ENCODE peak calls at places on chromosomes 6 and 20, in nine cellular contexts. I, L, J, K, V, W, T, D and F are unnamed samples.

GRCh38 chr6:168462454-168462853 is 21.5 kb downstream of the SMOC2 start:
- DNase-seq in I (no peak), L (no peak), J (no peak), K (no peak), V (no peak), W (no peak), T (no peak), D (no peak), F (no peak)

GRCh38 chr20:2697768-2698167 is 5.2 kb downstream of the EBF4 start:
- DNase-seq in I (no peak), L (peak; percentile 35), J (no peak), K (no peak), V (no peak), W (no peak), T (no peak), D (no peak), F (no peak)

GRCh38 chr6:152748843-152749242 is 1.8 kb upstream of the VIP start:
- DNase-seq in I (no peak), L (no peak), J (no peak), K (no peak), V (no peak), W (no peak), T (peak; percentile 30), D (no peak), F (peak; percentile 30)

GRCh38 chr6:146850238-146850896 is 251.6 kb downstream of the ADGB start:
- DNase-seq in I (no peak), L (no peak), J (no peak), K (no peak), V (no peak), W (peak; percentile 61), T (peak; percentile 81), D (no peak), F (peak; percentile 90)

GRCh38 chr20:41786158-41786557 is 168.0 kb upstream of the CHD6 start:
- DNase-seq in I (no peak), L (no peak), J (no peak), K (peak; percentile 86), V (no peak), W (no peak), T (peak; percentile 30), D (no peak), F (peak; percentile 59)

GRCh38 chr20:57573893-57574292 is 13.0 kb downstream of the PCK1 start:
- DNase-seq in I (no peak), L (no peak), J (no peak), K (no peak), V (no peak), W (no peak), T (no peak), D (no peak), F (no peak)

GRCh38 chr6:22147983-22148797 is 148.6 kb downstream of the PRL start:
- DNase-seq in I (no peak), L (no peak), J (no peak), K (peak; percentile 69), V (peak; percentile 37), W (peak; percentile 35), T (peak; percentile 7), D (peak; percentile 54), F (peak; percentile 63)

GRCh38 chr20:60695223-60695622 is 556.8 kb upstream of the CDH4 start:
- DNase-seq in I (no peak), L (no peak), J (no peak), K (peak; percentile 41), V (no peak), W (peak; percentile 65), T (peak; percentile 80), D (peak; percentile 79), F (peak; percentile 97)

GRCh38 chr6:162371133-162371532 is 356.4 kb downstream of the PRKN start:
- DNase-seq in I (no peak), L (no peak), J (no peak), K (no peak), V (no peak), W (no peak), T (peak; percentile 7), D (peak; percentile 10), F (peak; percentile 20)

GRCh38 chr6:31948753-31949413 is 3.0 kb downstream of the CFB start:
- DNase-seq in I (no peak), L (no peak), J (no peak), K (no peak), V (no peak), W (no peak), T (peak; percentile 93), D (peak; percentile 21), F (peak; percentile 71)

GRCh38 chr6:8588176-8588575 is 152.8 kb upstream of the SLC35B3 start:
- DNase-seq in I (no peak), L (no peak), J (no peak), K (no peak), V (no peak), W (no peak), T (no peak), D (no peak), F (no peak)

GRCh38 chr6:43924222-43924702 is 154.3 kb downstream of the VEGFA start:
- DNase-seq in I (peak; percentile 14), L (no peak), J (peak; percentile 2), K (peak; percentile 74), V (no peak), W (no peak), T (peak; percentile 28), D (peak; percentile 92), F (peak; percentile 74)

GRCh38 chr20:1844723-1845523 is 50.3 kb upstream of the SIRPA start:
- DNase-seq in I (peak; percentile 39), L (no peak), J (no peak), K (no peak), V (no peak), W (no peak), T (no peak), D (peak; percentile 33), F (no peak)

GRCh38 chr20:36988494-36988966 is 37.0 kb upstream of the SAMHD1 start:
- DNase-seq in I (no peak), L (no peak), J (no peak), K (no peak), V (no peak), W (peak; percentile 1), T (peak; percentile 58), D (peak; percentile 29), F (peak; percentile 58)

GRCh38 chr20:31953749-31954148 is 1.9 kb upstream of the PDRG1 start:
- DNase-seq in I (no peak), L (no peak), J (no peak), K (no peak), V (no peak), W (no peak), T (no peak), D (no peak), F (no peak)

GRCh38 chr20:46076806-46077205 is 13.0 kb downstream of the NCOA5 start:
- DNase-seq in I (no peak), L (no peak), J (no peak), K (no peak), V (no peak), W (no peak), T (no peak), D (no peak), F (no peak)

GRCh38 chr20:25309395-25310267 is 61.7 kb downstream of the PYGB start:
- DNase-seq in I (no peak), L (no peak), J (no peak), K (peak; percentile 94), V (peak; percentile 56), W (peak; percentile 66), T (peak; percentile 92), D (peak; percentile 90), F (peak; percentile 91)